ENCODE peak calls at places on chromosomes 1 and 21, in six cellular contexts. T, V, X, W, A and S are unnamed samples.

GRCh38 chr1:32702599-32703478 is at the start of gene SYNC:
- DNase-seq in A (no peak), V (peak; percentile 92), W (peak; percentile 46), T (peak; percentile 51), X (peak; percentile 78), S (peak; percentile 58)

GRCh38 chr1:20486457-20487235 is 636 bp upstream of the CAMK2N1 start:
- DNase-seq in T (peak; percentile 54), X (peak; percentile 61), A (peak; percentile 63), V (peak; percentile 90), W (peak; percentile 61), S (peak; percentile 64)

GRCh38 chr21:38170705-38171682 is 85.8 kb upstream of the KCNJ15 start:
- DNase-seq in T (peak; percentile 44), W (peak; percentile 6), V (no peak), A (no peak), X (peak; percentile 29), S (peak; percentile 44)

GRCh38 chr1:111656093-111657017 is 36.8 kb downstream of the RAP1A start:
- DNase-seq in T (peak; percentile 78), A (peak; percentile 73), W (peak; percentile 75), X (peak; percentile 66), V (peak; percentile 41), S (peak; percentile 73)

GRCh38 chr1:200306954-200307754 is 102.7 kb downstream of the ZNF281 start:
- DNase-seq in W (peak; percentile 61), X (peak; percentile 46), V (no peak), A (peak; percentile 52), T (peak; percentile 60), S (peak; percentile 43)

GRCh38 chr1:211132681-211133392 is 1.1 kb downstream of the KCNH1 start:
- DNase-seq in T (no peak), W (no peak), X (no peak), V (no peak), A (no peak), S (no peak)

GRCh38 chr1:156146006-156146748 is 7.2 kb upstream of the SEMA4A start:
- DNase-seq in V (no peak), T (peak; percentile 95), A (peak; percentile 95), X (peak; percentile 94), W (peak; percentile 95), S (peak; percentile 94)

GRCh38 chr1:156419863-156420208 is 50.8 kb downstream of the RHBG start:
- DNase-seq in V (no peak), X (no peak), A (no peak), T (no peak), W (no peak), S (no peak)

GRCh38 chr1:8202182-8202905 is 115.6 kb upstream of the SLC45A1 start:
- DNase-seq in A (peak; percentile 79), W (peak; percentile 94), T (peak; percentile 95), X (peak; percentile 97), V (peak; percentile 64), S (peak; percentile 92)

GRCh38 chr21:15549671-15550070 is 180.1 kb upstream of the USP25 start:
- DNase-seq in T (peak; percentile 31), V (no peak), W (peak; percentile 8), A (no peak), X (peak; percentile 5), S (no peak)

GRCh38 chr1:9416506-9416905 is 122.8 kb upstream of the SLC25A33 start:
- DNase-seq in V (no peak), A (no peak), T (no peak), W (no peak), X (no peak), S (no peak)

GRCh38 chr1:119959836-119960235 is 63.5 kb upstream of the ADAM30 start:
- DNase-seq in W (no peak), A (no peak), X (peak; percentile 15), V (no peak), T (no peak), S (no peak)

GRCh38 chr1:6972390-6972789 is 187.1 kb downstream of the CAMTA1 start:
- DNase-seq in T (no peak), X (no peak), A (no peak), V (no peak), W (no peak), S (no peak)

GRCh38 chr1:110375490-110375889 is 15.3 kb downstream of the SLC16A4 start:
- DNase-seq in X (no peak), A (no peak), V (no peak), W (no peak), T (peak; percentile 48), S (peak; percentile 60)

GRCh38 chr1:230303822-230304221 is 122.3 kb downstream of the PGBD5 start:
- DNase-seq in X (peak; percentile 48), T (peak; percentile 64), A (no peak), V (no peak), W (peak; percentile 81), S (peak; percentile 70)

GRCh38 chr1:30907641-30908445 is 715 bp downstream of the SDC3 start:
- DNase-seq in V (no peak), T (no peak), W (no peak), A (no peak), X (no peak), S (no peak)

GRCh38 chr1:62437273-62437945 is 560 bp downstream of the USP1 start:
- DNase-seq in X (no peak), V (peak; percentile 69), A (peak; percentile 36), W (peak; percentile 22), T (peak; percentile 24), S (no peak)

GRCh38 chr1:3992103-3992556 is 92.1 kb upstream of the C1orf174 start:
- DNase-seq in W (no peak), X (peak; percentile 1), T (peak; percentile 2), V (no peak), A (no peak), S (peak; percentile 9)

GRCh38 chr1:234533034-234533571 is 54.1 kb upstream of the TARBP1 start:
- DNase-seq in V (peak; percentile 48), W (peak; percentile 97), X (peak; percentile 97), T (peak; percentile 99), A (no peak), S (peak; percentile 100)

GRCh38 chr1:169550294-169550693 is 36.0 kb downstream of the F5 start:
- DNase-seq in W (peak; percentile 77), T (peak; percentile 70), X (peak; percentile 38), A (peak; percentile 76), V (no peak), S (peak; percentile 57)

GRCh38 chr1:190373705-190374336 is 103.8 kb downstream of the BRINP3 start:
- DNase-seq in T (peak; percentile 0), A (peak; percentile 27), V (no peak), X (peak; percentile 38), W (peak; percentile 49), S (no peak)

GRCh38 chr1:23010734-23011449 is 4.8 kb downstream of the TEX46 start:
- DNase-seq in X (peak; percentile 56), W (peak; percentile 55), A (peak; percentile 88), T (peak; percentile 94), V (no peak), S (peak; percentile 92)